ENCODE peak calls at places on chromosomes 12 and 14, in eight cellular contexts. V is hypothalamus; W is NCI-H748 treated with DMSO at 0.1 percent for 48 hours; T is KBM-7; E is GM12864; F is AG09319; M is stimulated activated naive CD4-positive, alpha-beta T cell; Z is GM10248. I is an unnamed sample.

GRCh38 chr14:69749956-69750355 is 17.0 kb upstream of the SRSF5 start:
- DNase-seq in V (no peak), W (no peak), T (no peak), E (no peak), F (no peak), M (no peak), Z (no peak), I (peak; percentile 81)

GRCh38 chr12:14774944-14775651 is 28.2 kb downstream of the WBP11 start:
- DNase-seq in V (no peak), W (no peak), T (peak; percentile 70), E (no peak), F (no peak), M (peak; percentile 32), Z (peak; percentile 29), I (peak; percentile 60)

GRCh38 chr12:116196752-116197718 is 80.5 kb downstream of the MED13L start:
- DNase-seq in V (no peak), W (no peak), T (peak; percentile 33), E (no peak), F (no peak), M (no peak), Z (no peak), I (peak; percentile 64)

GRCh38 chr12:82383930-82384513 is 25.7 kb downstream of the METTL25 start:
- DNase-seq in V (no peak), W (no peak), T (peak; percentile 36), E (no peak), F (no peak), M (no peak), Z (no peak), I (no peak)

GRCh38 chr14:70754989-70755388 is 54.3 kb downstream of the MAP3K9 start:
- DNase-seq in V (no peak), W (no peak), T (no peak), E (no peak), F (no peak), M (no peak), Z (no peak), I (no peak)

GRCh38 chr12:91718326-91718725 is 427.3 kb downstream of the BTG1 start:
- DNase-seq in V (no peak), W (no peak), T (no peak), E (no peak), F (no peak), M (no peak), Z (no peak), I (no peak)

GRCh38 chr14:68658029-68658509 is 134.8 kb downstream of the ZFP36L1 start:
- DNase-seq in V (no peak), W (no peak), T (no peak), E (no peak), F (no peak), M (no peak), Z (no peak), I (no peak)

GRCh38 chr14:77892381-77892871 is 92.5 kb downstream of the ADCK1 start:
- DNase-seq in V (no peak), W (no peak), T (no peak), E (no peak), F (no peak), M (no peak), Z (no peak), I (no peak)

GRCh38 chr12:124655317-124656213 is 88.2 kb upstream of the NCOR2 start:
- DNase-seq in V (peak; percentile 81), W (no peak), T (peak; percentile 84), E (no peak), F (peak; percentile 88), M (no peak), Z (no peak), I (no peak)

GRCh38 chr12:94150483-94151225 is 2.3 kb downstream of the PLXNC1 start:
- DNase-seq in V (no peak), W (peak; percentile 58), T (no peak), E (no peak), F (no peak), M (peak; percentile 7), Z (peak; percentile 40), I (no peak)

GRCh38 chr14:99774526-99775307 is 18.5 kb upstream of the EML1 start:
- DNase-seq in V (no peak), W (no peak), T (no peak), E (no peak), F (no peak), M (no peak), Z (no peak), I (no peak)

GRCh38 chr14:54088271-54088670 is 131.6 kb upstream of the BMP4 start:
- DNase-seq in V (no peak), W (no peak), T (no peak), E (no peak), F (no peak), M (no peak), Z (no peak), I (no peak)

I was measured in small intestine.